ENCODE peak calls at places on chromosomes 1 and 21, in nine cellular contexts. One of them, this sample, is unnamed.

GRCh38 chr21:45870851-45871615 is 110.5 kb upstream of the COL6A1 start:
- DNase-seq in right atrium auricular region: no peak
- DNase-seq in fibroblast of the aortic adventitia: no peak
- DNase-seq in fibroblast of pulmonary artery: no peak
- DNase-seq in ovary: no peak
- DNase-seq in AG09319: no peak
- DNase-seq in GM13976: no peak
- DNase-seq in CD4-positive, alpha-beta T cell: no peak
- DNase-seq in body of pancreas: no peak
- DNase-seq in this sample: no peak

GRCh38 chr21:30044447-30045064 is 104.8 kb upstream of the GRIK1 start:
- DNase-seq in right atrium auricular region: no peak
- DNase-seq in fibroblast of the aortic adventitia: peak; percentile 36
- DNase-seq in fibroblast of pulmonary artery: peak; percentile 52
- DNase-seq in ovary: no peak
- DNase-seq in AG09319: no peak
- DNase-seq in GM13976: no peak
- DNase-seq in CD4-positive, alpha-beta T cell: no peak
- DNase-seq in body of pancreas: peak; percentile 13
- DNase-seq in this sample: peak; percentile 22

GRCh38 chr1:40382110-40382464 is 8.6 kb downstream of the SMAP2 start:
- DNase-seq in right atrium auricular region: no peak
- DNase-seq in fibroblast of the aortic adventitia: no peak
- DNase-seq in fibroblast of pulmonary artery: no peak
- DNase-seq in ovary: no peak
- DNase-seq in AG09319: no peak
- DNase-seq in GM13976: no peak
- DNase-seq in CD4-positive, alpha-beta T cell: no peak
- DNase-seq in body of pancreas: no peak
- DNase-seq in this sample: no peak

GRCh38 chr21:45618287-45618686 is 25.2 kb upstream of the PCBP3 start:
- DNase-seq in right atrium auricular region: no peak
- DNase-seq in fibroblast of the aortic adventitia: peak; percentile 31
- DNase-seq in fibroblast of pulmonary artery: peak; percentile 74
- DNase-seq in ovary: no peak
- DNase-seq in AG09319: no peak
- DNase-seq in GM13976: no peak
- DNase-seq in CD4-positive, alpha-beta T cell: no peak
- DNase-seq in body of pancreas: no peak
- DNase-seq in this sample: peak; percentile 5

GRCh38 chr1:149963358-149963757 is 26.7 kb upstream of the MTMR11 start:
- DNase-seq in right atrium auricular region: no peak
- DNase-seq in fibroblast of the aortic adventitia: no peak
- DNase-seq in fibroblast of pulmonary artery: peak; percentile 47
- DNase-seq in ovary: no peak
- DNase-seq in AG09319: no peak
- DNase-seq in GM13976: no peak
- DNase-seq in CD4-positive, alpha-beta T cell: no peak
- DNase-seq in body of pancreas: no peak
- DNase-seq in this sample: no peak

GRCh38 chr1:160086162-160086892 is 5.0 kb downstream of the KCNJ9 start:
- DNase-seq in right atrium auricular region: no peak
- DNase-seq in fibroblast of the aortic adventitia: peak; percentile 34
- DNase-seq in fibroblast of pulmonary artery: no peak
- DNase-seq in ovary: no peak
- DNase-seq in AG09319: no peak
- DNase-seq in GM13976: no peak
- DNase-seq in CD4-positive, alpha-beta T cell: no peak
- DNase-seq in body of pancreas: no peak
- DNase-seq in this sample: no peak

GRCh38 chr1:244096066-244096610 is 45.1 kb downstream of the ZBTB18 start:
- DNase-seq in right atrium auricular region: no peak
- DNase-seq in fibroblast of the aortic adventitia: no peak
- DNase-seq in fibroblast of pulmonary artery: no peak
- DNase-seq in ovary: no peak
- DNase-seq in AG09319: no peak
- DNase-seq in GM13976: no peak
- DNase-seq in CD4-positive, alpha-beta T cell: no peak
- DNase-seq in body of pancreas: no peak
- DNase-seq in this sample: no peak

GRCh38 chr1:11535316-11535715 is 56.4 kb downstream of the DISP3 start:
- DNase-seq in right atrium auricular region: no peak
- DNase-seq in fibroblast of the aortic adventitia: no peak
- DNase-seq in fibroblast of pulmonary artery: no peak
- DNase-seq in ovary: no peak
- DNase-seq in AG09319: no peak
- DNase-seq in GM13976: peak; percentile 35
- DNase-seq in CD4-positive, alpha-beta T cell: no peak
- DNase-seq in body of pancreas: no peak
- DNase-seq in this sample: no peak

GRCh38 chr21:44871576-44872265 is 1.8 kb downstream of the PTTG1IP start:
- DNase-seq in right atrium auricular region: peak; percentile 86
- DNase-seq in fibroblast of the aortic adventitia: peak; percentile 91
- DNase-seq in fibroblast of pulmonary artery: peak; percentile 86
- DNase-seq in ovary: no peak
- DNase-seq in AG09319: peak; percentile 41
- DNase-seq in GM13976: no peak
- DNase-seq in CD4-positive, alpha-beta T cell: peak; percentile 18
- DNase-seq in body of pancreas: peak; percentile 24
- DNase-seq in this sample: peak; percentile 66

GRCh38 chr1:183198463-183198862 is 12.4 kb downstream of the LAMC2 start:
- DNase-seq in right atrium auricular region: no peak
- DNase-seq in fibroblast of the aortic adventitia: peak; percentile 74
- DNase-seq in fibroblast of pulmonary artery: peak; percentile 91
- DNase-seq in ovary: no peak
- DNase-seq in AG09319: peak; percentile 29
- DNase-seq in GM13976: no peak
- DNase-seq in CD4-positive, alpha-beta T cell: no peak
- DNase-seq in body of pancreas: no peak
- DNase-seq in this sample: peak; percentile 77

GRCh38 chr1:225811622-225812487 is 1.9 kb downstream of the EPHX1 start:
- DNase-seq in right atrium auricular region: peak; percentile 61
- DNase-seq in fibroblast of the aortic adventitia: peak; percentile 30
- DNase-seq in fibroblast of pulmonary artery: no peak
- DNase-seq in ovary: peak; percentile 50
- DNase-seq in AG09319: no peak
- DNase-seq in GM13976: no peak
- DNase-seq in CD4-positive, alpha-beta T cell: no peak
- DNase-seq in body of pancreas: peak; percentile 60
- DNase-seq in this sample: no peak

GRCh38 chr1:109361114-109361513 is 36.6 kb downstream of the SORT1 start:
- DNase-seq in right atrium auricular region: no peak
- DNase-seq in fibroblast of the aortic adventitia: no peak
- DNase-seq in fibroblast of pulmonary artery: no peak
- DNase-seq in ovary: no peak
- DNase-seq in AG09319: no peak
- DNase-seq in GM13976: no peak
- DNase-seq in CD4-positive, alpha-beta T cell: no peak
- DNase-seq in body of pancreas: no peak
- DNase-seq in this sample: no peak

DNA sequence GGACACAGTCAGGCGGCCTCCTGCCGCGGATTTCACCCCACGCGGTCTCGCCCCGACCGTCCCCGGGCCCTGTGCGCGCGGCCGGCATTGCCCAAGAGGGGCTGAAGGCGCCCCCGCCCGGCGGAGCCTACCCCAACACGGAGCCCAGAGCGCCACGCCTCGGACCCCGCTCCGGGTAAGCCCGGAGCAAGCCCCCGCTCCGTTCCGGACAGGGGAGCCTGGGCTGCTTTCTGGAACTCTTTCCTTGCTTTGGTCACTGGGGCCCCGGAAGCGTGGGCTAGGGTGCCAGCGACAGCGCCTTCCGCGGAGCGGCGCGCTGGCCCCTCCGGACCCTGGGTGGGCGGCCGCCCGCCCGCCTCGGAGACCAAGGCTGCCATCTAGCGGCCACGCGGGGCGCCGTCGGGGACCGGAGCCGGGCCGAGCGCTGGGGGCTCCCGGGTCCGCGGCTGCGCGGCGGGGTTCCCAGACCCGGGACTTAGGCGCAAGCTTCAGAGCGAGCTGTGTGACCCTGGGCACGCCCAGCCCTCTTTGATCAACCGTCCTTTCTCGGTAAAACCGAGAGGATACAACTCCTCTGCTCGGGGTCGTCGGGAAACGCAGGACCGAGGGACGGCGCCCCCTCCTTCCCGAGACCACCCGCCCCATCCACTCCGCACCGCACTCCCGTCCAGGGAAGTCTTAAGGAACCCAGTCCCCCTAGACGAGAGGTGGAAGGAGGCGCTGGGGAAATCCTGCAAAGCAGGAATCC is 41.4 kb downstream of the RRAGC start:
- DNase-seq in right atrium auricular region: no peak
- DNase-seq in fibroblast of the aortic adventitia: no peak
- DNase-seq in fibroblast of pulmonary artery: peak; percentile 11
- DNase-seq in ovary: peak; percentile 53
- DNase-seq in AG09319: no peak
- DNase-seq in GM13976: peak; percentile 83
- DNase-seq in CD4-positive, alpha-beta T cell: peak; percentile 37
- DNase-seq in body of pancreas: peak; percentile 32
- DNase-seq in this sample: no peak
- TF ChIP-seq CTCF in right atrium auricular region: peak; percentile 71
- TF ChIP-seq CTCF in fibroblast of the aortic adventitia: peak; percentile 44
- TF ChIP-seq CTCF in fibroblast of pulmonary artery: peak; percentile 4
- TF ChIP-seq CTCF in ovary: peak; percentile 46
- TF ChIP-seq CTCF in AG09319: no peak
- TF ChIP-seq CTCF in GM13976: peak; percentile 85
- TF ChIP-seq CTCF in CD4-positive, alpha-beta T cell: peak; percentile 71
- TF ChIP-seq CTCF in body of pancreas: peak; percentile 41
- TF ChIP-seq CTCF in this sample: peak; percentile 54

DNA sequence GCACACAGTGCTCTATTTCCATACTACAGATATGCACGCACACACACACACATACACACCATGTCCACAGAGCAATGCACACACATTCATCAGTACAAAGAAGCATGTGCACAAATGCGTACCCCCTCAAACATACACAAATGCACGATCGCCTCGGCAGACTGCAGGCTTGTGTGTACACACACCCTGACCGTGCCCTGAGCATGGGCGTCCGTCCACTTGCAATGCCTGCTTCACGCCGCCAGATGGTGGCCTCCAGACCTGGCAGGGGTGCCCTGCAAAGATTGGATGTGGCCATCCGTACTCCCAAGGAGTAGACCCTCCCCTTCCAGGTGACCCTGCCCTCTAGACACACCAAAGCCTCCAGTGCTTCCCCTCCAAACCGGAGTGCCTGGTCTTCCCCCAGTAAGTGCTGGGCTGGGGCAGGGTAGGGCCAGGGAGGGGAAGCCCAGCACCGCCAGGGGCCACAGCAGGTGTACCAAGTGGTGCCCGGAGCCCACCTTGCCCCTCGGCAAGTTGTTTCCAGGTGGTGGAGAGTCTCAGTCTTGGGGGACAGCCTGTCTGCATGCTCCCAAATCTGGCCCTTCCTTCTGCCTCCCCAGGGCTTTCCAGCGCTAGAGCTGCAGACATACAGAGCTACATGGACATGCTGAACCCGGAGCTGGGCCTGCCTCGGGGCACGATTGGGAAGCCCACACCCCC is 20.6 kb downstream of the ESPN start:
- DNase-seq in right atrium auricular region: no peak
- DNase-seq in fibroblast of the aortic adventitia: peak; percentile 35
- DNase-seq in fibroblast of pulmonary artery: peak; percentile 54
- DNase-seq in ovary: no peak
- DNase-seq in AG09319: no peak
- DNase-seq in GM13976: no peak
- DNase-seq in CD4-positive, alpha-beta T cell: no peak
- DNase-seq in body of pancreas: peak; percentile 73
- DNase-seq in this sample: no peak
- TF ChIP-seq CTCF in right atrium auricular region: no peak
- TF ChIP-seq CTCF in fibroblast of the aortic adventitia: peak; percentile 65
- TF ChIP-seq CTCF in fibroblast of pulmonary artery: peak; percentile 60
- TF ChIP-seq CTCF in ovary: no peak
- TF ChIP-seq CTCF in AG09319: peak; percentile 50
- TF ChIP-seq CTCF in GM13976: peak; percentile 14
- TF ChIP-seq CTCF in CD4-positive, alpha-beta T cell: peak; percentile 39
- TF ChIP-seq CTCF in body of pancreas: peak; percentile 42
- TF ChIP-seq CTCF in this sample: peak; percentile 68

GRCh38 chr21:39881661-39882060 is 14.4 kb downstream of the PCP4 start:
- DNase-seq in right atrium auricular region: no peak
- DNase-seq in fibroblast of the aortic adventitia: no peak
- DNase-seq in fibroblast of pulmonary artery: no peak
- DNase-seq in ovary: no peak
- DNase-seq in AG09319: no peak
- DNase-seq in GM13976: no peak
- DNase-seq in CD4-positive, alpha-beta T cell: no peak
- DNase-seq in body of pancreas: no peak
- DNase-seq in this sample: no peak
- TF ChIP-seq CTCF in right atrium auricular region: no peak
- TF ChIP-seq CTCF in fibroblast of the aortic adventitia: no peak
- TF ChIP-seq CTCF in fibroblast of pulmonary artery: no peak
- TF ChIP-seq CTCF in ovary: no peak
- TF ChIP-seq CTCF in AG09319: no peak
- TF ChIP-seq CTCF in GM13976: no peak
- TF ChIP-seq CTCF in CD4-positive, alpha-beta T cell: no peak
- TF ChIP-seq CTCF in body of pancreas: no peak
- TF ChIP-seq CTCF in this sample: no peak

DNA sequence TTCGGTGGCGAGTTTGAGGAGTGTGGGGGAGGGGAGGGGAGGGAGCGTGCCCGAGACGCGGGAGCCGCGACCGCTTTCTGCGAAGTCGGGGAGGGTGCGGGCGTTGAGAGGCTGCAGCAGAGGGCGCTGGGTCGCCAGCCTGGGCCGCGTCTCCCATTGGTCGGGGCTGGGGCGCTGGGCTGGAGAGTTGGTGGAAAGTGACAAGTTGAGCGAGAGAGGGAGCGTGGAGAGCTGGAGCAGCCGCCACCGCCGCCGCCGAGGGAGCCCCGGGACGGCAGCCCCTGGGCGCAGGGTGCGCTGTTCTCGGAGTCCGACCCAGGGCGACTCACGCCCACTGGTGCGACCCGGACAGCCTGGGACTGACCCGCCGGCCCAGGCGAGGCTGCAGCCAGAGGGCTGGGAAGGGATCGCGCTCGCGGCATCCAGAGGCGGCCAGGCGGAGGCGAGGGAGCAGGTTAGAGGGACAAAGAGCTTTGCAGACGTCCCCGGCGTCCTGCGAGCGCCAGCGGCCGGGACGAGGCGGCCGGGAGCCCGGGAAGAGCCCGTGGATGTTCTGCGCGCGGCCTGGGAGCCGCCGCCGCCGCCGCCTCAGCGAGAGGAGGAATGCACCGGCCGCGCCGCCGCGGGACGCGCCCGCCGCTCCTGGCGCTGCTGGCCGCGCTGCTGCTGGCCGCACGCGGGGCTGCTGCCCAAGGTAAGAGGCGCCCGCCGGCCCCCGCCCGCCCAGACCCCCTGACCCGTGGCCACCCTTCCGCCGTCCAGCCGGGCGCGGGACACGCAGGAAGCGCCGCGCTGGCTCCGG is at the start of gene ROR1:
- DNase-seq in right atrium auricular region: peak; percentile 90
- DNase-seq in fibroblast of the aortic adventitia: peak; percentile 80
- DNase-seq in fibroblast of pulmonary artery: peak; percentile 87
- DNase-seq in ovary: peak; percentile 83
- DNase-seq in AG09319: peak; percentile 50
- DNase-seq in GM13976: peak; percentile 78
- DNase-seq in CD4-positive, alpha-beta T cell: peak; percentile 6
- DNase-seq in body of pancreas: peak; percentile 93
- DNase-seq in this sample: peak; percentile 83
- TF ChIP-seq CTCF in right atrium auricular region: no peak
- TF ChIP-seq CTCF in fibroblast of the aortic adventitia: peak; percentile 81
- TF ChIP-seq CTCF in fibroblast of pulmonary artery: peak; percentile 58
- TF ChIP-seq CTCF in ovary: peak; percentile 68
- TF ChIP-seq CTCF in AG09319: peak; percentile 81
- TF ChIP-seq CTCF in GM13976: peak; percentile 64
- TF ChIP-seq CTCF in CD4-positive, alpha-beta T cell: no peak
- TF ChIP-seq CTCF in body of pancreas: peak; percentile 63
- TF ChIP-seq CTCF in this sample: peak; percentile 81

This sample was measured in astrocyte of the spinal cord.